ENCODE peak calls at places on chromosomes 13 and 19, in five cellular contexts. H is mucosa of descending colon, J is epithelial cell of proximal tubule, P is Calu3, L is left ventricle myocardium inferior. S is an unnamed sample.

GRCh38 chr19:16587031-16588023 is 15.1 kb upstream of the SLC35E1 start:
- DNase-seq in H (peak; percentile 82), J (no peak), L (no peak), P (no peak), S (no peak)

GRCh38 chr13:110089100-110089499 is 217.9 kb downstream of the COL4A1 start:
- DNase-seq in H (no peak), J (no peak), L (no peak), P (no peak), S (no peak)

GRCh38 chr19:8610041-8610927 is at the start of gene ADAMTS10:
- DNase-seq in H (no peak), J (no peak), L (peak; percentile 51), P (no peak), S (peak; percentile 50)

GRCh38 chr13:53165201-53165600 is 136.6 kb downstream of the OLFM4 start:
- DNase-seq in P (no peak), H (no peak), L (no peak), J (no peak), S (no peak)

GRCh38 chr13:24389506-24389905 is 80.1 kb downstream of the C1QTNF9 start:
- DNase-seq in H (no peak), L (no peak), J (no peak), P (no peak), S (no peak)

GRCh38 chr19:8722032-8722431 is 598 bp downstream of the OR2Z1 start:
- DNase-seq in L (no peak), J (no peak), H (no peak), P (no peak), S (no peak)

GRCh38 chr13:113208424-113209335 is at the start of gene PCID2:
- DNase-seq in L (peak; percentile 89), H (peak; percentile 94), P (peak; percentile 76), J (no peak), S (peak; percentile 85)

GRCh38 chr13:28539625-28540286 is 44.8 kb upstream of the FLT1 start:
- DNase-seq in J (no peak), P (no peak), L (no peak), H (no peak), S (no peak)

GRCh38 chr13:37443538-37443937 is 155.0 kb downstream of the POSTN start:
- DNase-seq in P (no peak), H (no peak), J (peak; percentile 42), L (no peak), S (no peak)

GRCh38 chr13:62193919-62194318 is 778.3 kb upstream of the PCDH20 start:
- DNase-seq in H (no peak), J (no peak), L (no peak), P (no peak), S (no peak)

GRCh38 chr13:19345916-19346422 is 164.3 kb upstream of the TUBA3C start:
- DNase-seq in J (no peak), H (no peak), L (no peak), P (no peak), S (no peak)

GRCh38 chr13:99305180-99305965 is 1.8 kb downstream of the GPR183 start:
- DNase-seq in P (no peak), J (no peak), H (no peak), L (no peak), S (no peak)

GRCh38 chr19:34172661-34173144 is 399 bp downstream of the LSM14A start:
- DNase-seq in L (peak; percentile 31), H (no peak), P (peak; percentile 41), J (no peak), S (peak; percentile 36)

GRCh38 chr19:44570984-44571684 is 41.7 kb upstream of the CEACAM20 start:
- DNase-seq in J (no peak), L (no peak), H (no peak), P (peak; percentile 86), S (peak; percentile 76)

GRCh38 chr13:51668580-51669195 is 84.4 kb downstream of the WDFY2 start:
- DNase-seq in P (no peak), H (no peak), L (no peak), J (no peak), S (no peak)

GRCh38 chr19:10612515-10613119 is 12.7 kb upstream of the SLC44A2 start:
- DNase-seq in P (peak; percentile 55), L (peak; percentile 87), H (peak; percentile 66), J (no peak), S (no peak)

GRCh38 chr13:79406597-79406908 is 498 bp upstream of the RBM26 start:
- DNase-seq in P (no peak), L (no peak), J (no peak), H (no peak), S (no peak)

GRCh38 chr13:75479102-75479501 is 2.9 kb downstream of the TBC1D4 start:
- DNase-seq in H (no peak), J (no peak), L (no peak), P (no peak), S (no peak)

GRCh38 chr19:40578442-40578908 is 1.8 kb downstream of the SHKBP1 start:
- DNase-seq in H (no peak), J (no peak), L (no peak), P (no peak), S (peak; percentile 29)

DNA sequence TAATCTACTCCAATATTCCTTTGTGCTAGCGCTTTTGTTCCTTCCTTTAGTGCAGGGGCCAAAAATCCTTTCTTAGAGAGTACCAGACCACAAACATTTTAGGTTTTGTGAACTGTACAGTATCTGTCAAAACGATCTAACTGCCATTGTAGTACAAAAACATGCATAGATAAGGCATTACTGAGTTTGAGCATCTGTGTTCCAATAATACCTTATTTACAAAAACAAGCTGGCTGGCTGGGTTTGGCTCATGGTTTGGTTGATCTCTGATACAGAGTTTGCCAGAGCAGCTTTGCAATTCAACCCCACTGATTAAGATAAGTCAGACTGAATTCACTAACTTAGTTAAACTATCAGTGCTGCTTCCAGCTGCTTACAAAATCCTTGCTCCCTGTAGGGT is 1399.6 kb downstream of the EFNB2 start:
- DNase-seq in H (no peak), J (no peak), P (no peak), L (no peak), S (no peak)
- TF ChIP-seq CTCF in H (no peak), J (no peak), P (no peak), L (no peak), S (no peak)

GRCh38 chr19:49800771-49801170 is 12.3 kb downstream of the FUZ start:
- DNase-seq in J (no peak), L (no peak), P (no peak), H (no peak), S (no peak)

GRCh38 chr19:49801401-49801888 is 11.6 kb downstream of the FUZ start:
- DNase-seq in J (no peak), L (no peak), P (no peak), H (no peak), S (no peak)

GRCh38 chr19:49803529-49803856 is 9.6 kb downstream of the FUZ start:
- DNase-seq in L (no peak), H (no peak), P (no peak), J (no peak), S (no peak)

GRCh38 chr19:49802836-49803528 is 10.1 kb downstream of the FUZ start:
- DNase-seq in L (no peak), P (no peak), J (no peak), H (no peak), S (no peak)

DNA sequence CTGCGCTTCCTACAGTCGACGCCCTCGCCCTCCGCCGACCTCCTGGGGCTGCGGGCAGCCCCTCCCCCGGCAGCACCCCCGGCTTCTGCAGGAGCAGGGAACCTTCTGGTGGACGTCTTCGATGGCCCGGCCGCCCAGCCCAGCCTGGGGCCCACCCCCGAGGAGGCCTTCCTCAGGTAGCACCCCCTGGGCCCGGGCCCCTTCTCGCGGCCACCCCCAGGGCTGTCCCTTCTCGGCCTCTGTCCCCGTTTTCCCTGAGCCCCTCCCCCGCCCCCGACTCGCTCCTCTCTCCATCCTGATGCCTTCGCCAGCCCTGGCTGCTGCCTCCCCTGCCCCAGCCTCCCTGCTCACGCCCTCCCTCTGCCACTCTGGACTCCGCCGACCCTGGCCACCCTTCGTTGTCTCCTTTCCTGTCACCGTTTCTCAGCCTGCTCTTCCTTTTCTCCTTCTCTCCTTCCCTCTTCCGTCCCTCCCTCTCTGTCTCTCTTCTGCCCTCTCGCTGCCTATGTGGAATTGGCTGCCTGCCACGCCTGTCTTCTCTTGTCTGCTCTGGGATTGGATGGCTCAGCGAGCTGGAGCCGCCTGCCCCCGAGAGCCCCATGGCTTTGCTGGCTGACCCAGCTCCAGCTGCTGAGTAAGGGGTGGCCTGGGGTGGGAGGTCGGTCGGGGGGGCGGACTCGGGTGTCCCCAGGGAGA is 11.0 kb downstream of the FUZ start:
- DNase-seq in P (no peak), H (peak; percentile 79), J (no peak), L (peak; percentile 94), S (no peak)
- TF ChIP-seq CTCF in P (no peak), H (no peak), J (peak; percentile 10), L (peak; percentile 57), S (no peak)

GRCh38 chr19:41895745-41896580 is 13.0 kb downstream of the ARHGEF1 start:
- DNase-seq in H (no peak), J (no peak), P (no peak), L (no peak), S (no peak)
- TF ChIP-seq CTCF in H (no peak), J (peak; percentile 42), P (peak; percentile 29), L (no peak), S (peak; percentile 35)

GRCh38 chr13:40171566-40171965 is 494.9 kb downstream of the FOXO1 start:
- DNase-seq in P (no peak), J (no peak), H (no peak), L (no peak), S (no peak)

GRCh38 chr13:40170091-40170490 is 496.4 kb downstream of the FOXO1 start:
- DNase-seq in P (no peak), J (no peak), L (no peak), H (no peak), S (no peak)

GRCh38 chr13:40172878-40173277 is 493.6 kb downstream of the FOXO1 start:
- DNase-seq in J (no peak), H (no peak), L (no peak), P (no peak), S (no peak)

GRCh38 chr13:40170982-40171381 is 495.5 kb downstream of the FOXO1 start:
- DNase-seq in P (no peak), J (no peak), H (no peak), L (no peak), S (no peak)

DNA sequence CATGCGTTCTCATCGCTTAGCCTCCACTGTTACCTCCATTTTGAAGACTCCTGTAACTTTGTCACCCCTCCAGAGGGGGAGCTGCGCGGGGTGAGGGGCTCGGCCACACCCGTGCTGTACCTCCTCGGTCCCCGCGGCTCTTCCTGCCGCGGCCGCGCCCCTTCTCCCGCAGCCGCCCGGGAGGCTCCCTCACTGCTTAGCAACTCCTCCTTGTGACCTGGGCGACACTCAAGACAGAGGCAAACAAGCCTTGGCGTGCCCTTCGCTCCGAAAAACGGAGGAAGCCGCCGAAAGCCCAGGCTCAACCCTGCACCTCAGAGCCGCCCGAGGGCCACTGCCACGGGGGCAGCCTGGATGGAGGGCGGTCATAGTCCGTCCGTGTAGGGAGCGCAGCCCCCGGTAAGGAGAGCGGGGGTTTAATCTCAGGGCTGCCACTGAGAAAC is 494.3 kb downstream of the FOXO1 start:
- DNase-seq in P (no peak), L (no peak), H (no peak), J (no peak), S (no peak)
- TF ChIP-seq CTCF in P (no peak), L (no peak), H (no peak), J (no peak), S (no peak)

GRCh38 chr19:628168-628567 is 5.2 kb downstream of the POLRMT start:
- DNase-seq in J (no peak), H (no peak), P (no peak), L (no peak), S (no peak)
- TF ChIP-seq CTCF in J (peak; percentile 54), H (no peak), P (no peak), L (peak; percentile 33), S (peak; percentile 35)

S was measured in endothelial cell.